ENCODE peak calls at places on chromosome 7, in seven cellular contexts. H is heart right ventricle, F is heart left ventricle, O is nephron progenitor cell, V is cardiac muscle cell, K is upper lobe of right lung, L is breast epithelium. P is an unnamed sample.

GRCh38 chr7:17123020-17123419 is 175.4 kb upstream of the AHR start:
- DNase-seq in H (no peak), V (no peak), F (no peak), L (no peak), K (no peak), O (no peak), P (no peak)

GRCh38 chr7:108358553-108358952 is 97.7 kb downstream of the NRCAM start:
- DNase-seq in O (peak), F (no peak), H (no peak), V (no peak), K (no peak), L (no peak), P (peak)

GRCh38 chr7:99340659-99341058 is 15.0 kb downstream of the ARPC1A start:
- DNase-seq in O (no peak), H (no peak), F (no peak), V (no peak), L (no peak), K (no peak), P (no peak)

GRCh38 chr7:115357213-115357999 is 435.5 kb downstream of the MDFIC start:
- DNase-seq in L (no peak), F (no peak), V (peak), H (no peak), K (no peak), O (no peak), P (no peak)

GRCh38 chr7:139004321-139005075 is 23.3 kb upstream of the KIAA1549 start:
- DNase-seq in F (no peak), O (no peak), H (no peak), L (no peak), V (no peak), K (no peak), P (peak)

GRCh38 chr7:142012825-142013506 is 17.3 kb downstream of the MGAM start:
- DNase-seq in H (no peak), O (no peak), V (no peak), F (no peak), K (no peak), L (no peak), P (no peak)

GRCh38 chr7:2717293-2717904 is 29.4 kb downstream of the AMZ1 start:
- DNase-seq in O (peak), L (no peak), F (no peak), V (peak), H (no peak), K (peak), P (peak)

GRCh38 chr7:115825736-115826135 is 204.8 kb downstream of the TFEC start:
- DNase-seq in H (no peak), F (no peak), V (no peak), K (no peak), L (no peak), O (no peak), P (no peak)

GRCh38 chr7:26691886-26692285 is 172.5 kb downstream of the SKAP2 start:
- DNase-seq in K (no peak), H (no peak), F (no peak), O (no peak), V (no peak), L (no peak), P (no peak)

GRCh38 chr7:51240868-51241267 is 75.7 kb downstream of the COBL start:
- DNase-seq in V (no peak), F (no peak), H (no peak), L (no peak), K (no peak), O (no peak), P (no peak)

GRCh38 chr7:122380993-122381392 is 76.4 kb upstream of the FEZF1 start:
- DNase-seq in O (peak), H (no peak), F (no peak), L (no peak), K (no peak), V (no peak), P (no peak)

GRCh38 chr7:120168066-120168465 is 104.9 kb upstream of the KCND2 start:
- DNase-seq in F (no peak), O (no peak), H (no peak), L (no peak), V (no peak), K (no peak), P (no peak)

GRCh38 chr7:103592187-103592586 is 146.2 kb upstream of the SLC26A5 start:
- DNase-seq in H (no peak), F (no peak), V (no peak), K (no peak), O (no peak), L (no peak), P (no peak)

GRCh38 chr7:100044719-100045118 is 4.9 kb upstream of the ZSCAN21 start:
- DNase-seq in L (no peak), K (no peak), F (no peak), H (no peak), O (no peak), V (no peak), P (peak)

GRCh38 chr7:116408166-116408565 is 91.4 kb upstream of the CAV2 start:
- DNase-seq in O (no peak), H (no peak), V (no peak), F (no peak), L (no peak), K (no peak), P (no peak)

GRCh38 chr7:128874140-128875031 is 11.7 kb downstream of the ATP6V1F start:
- DNase-seq in K (no peak), F (peak), O (no peak), L (no peak), V (no peak), H (no peak), P (no peak)

GRCh38 chr7:77247206-77247850 is 47.7 kb upstream of the FGL2 start:
- DNase-seq in O (peak), V (peak), F (peak), L (peak), K (peak), H (peak), P (peak)
- TF ChIP-seq CTCF in O (peak), V (peak), F (peak), L (peak), K (peak), H (peak), P (peak)

DNA sequence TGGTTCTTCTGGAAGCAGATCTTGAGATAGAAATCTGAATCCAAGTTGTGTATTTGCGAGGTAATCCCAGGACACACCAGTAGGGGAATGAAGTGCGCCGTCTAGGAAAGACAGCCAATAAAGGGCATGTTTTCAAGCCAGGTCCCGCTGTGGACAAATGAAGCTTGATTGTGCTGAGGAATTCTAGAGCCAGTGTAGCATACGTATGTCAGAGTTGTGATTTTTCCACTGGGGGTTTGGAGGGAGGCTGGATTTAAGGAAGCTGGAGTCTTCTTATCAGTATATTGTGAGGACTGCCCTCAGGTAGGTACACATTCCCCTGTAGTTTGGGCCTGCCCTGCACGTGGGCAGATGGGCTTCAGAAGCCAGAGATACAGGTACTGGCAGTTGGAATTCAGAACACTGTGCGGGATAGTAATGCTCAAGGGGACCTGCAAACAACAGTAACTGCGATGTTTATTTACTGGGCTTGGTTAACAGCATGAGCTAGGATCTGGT is 50.9 kb downstream of the GALNT11 start:
- DNase-seq in K (no peak), L (no peak), F (no peak), H (no peak), V (peak), O (peak), P (peak)
- TF ChIP-seq CTCF in K (peak), L (peak), F (peak), H (peak), V (peak), O (peak), P (peak)

GRCh38 chr7:32206987-32207386 is 136.8 kb upstream of the PDE1C start:
- DNase-seq in O (peak), L (no peak), F (peak), K (no peak), V (peak), H (no peak), P (no peak)
- TF ChIP-seq CTCF in O (peak), L (no peak), F (peak), K (no peak), V (peak), H (peak), P (peak)

DNA sequence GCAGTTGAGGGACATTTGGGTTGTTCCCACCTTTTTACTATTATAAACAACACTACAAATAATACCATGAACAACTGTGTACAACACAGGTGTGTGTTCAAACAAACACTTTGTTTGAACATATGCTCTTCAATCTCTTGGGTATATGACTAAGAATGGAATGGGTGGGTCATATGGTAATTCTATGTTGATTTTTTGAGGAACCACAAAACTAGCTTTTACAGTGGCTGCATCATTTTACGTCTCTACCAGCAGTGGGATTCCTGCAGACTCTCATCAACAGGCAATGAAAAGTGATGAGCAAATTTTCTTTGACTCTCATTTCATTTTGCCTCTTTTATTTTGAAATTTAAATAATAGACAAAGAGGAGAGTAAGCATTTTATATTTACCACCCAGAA is 117.0 kb upstream of the KLF14 start:
- DNase-seq in K (no peak), O (no peak), V (no peak), F (no peak), H (no peak), L (no peak), P (no peak)
- TF ChIP-seq CTCF in K (no peak), O (no peak), V (no peak), F (no peak), H (no peak), L (no peak), P (no peak)

GRCh38 chr7:157404845-157405481 is 68.2 kb downstream of the DNAJB6 start:
- DNase-seq in V (no peak), F (peak), H (no peak), L (peak), O (no peak), K (peak), P (no peak)

GRCh38 chr7:157407512-157408257 is 70.9 kb downstream of the DNAJB6 start:
- DNase-seq in V (no peak), O (no peak), F (peak), K (peak), H (no peak), L (no peak), P (no peak)

GRCh38 chr7:157406971-157407370 is 70.2 kb downstream of the DNAJB6 start:
- DNase-seq in V (no peak), F (peak), K (peak), O (no peak), H (no peak), L (no peak), P (no peak)

GRCh38 chr7:157405501-157405900 is 68.7 kb downstream of the DNAJB6 start:
- DNase-seq in K (no peak), F (peak), V (no peak), H (no peak), L (no peak), O (no peak), P (no peak)

DNA sequence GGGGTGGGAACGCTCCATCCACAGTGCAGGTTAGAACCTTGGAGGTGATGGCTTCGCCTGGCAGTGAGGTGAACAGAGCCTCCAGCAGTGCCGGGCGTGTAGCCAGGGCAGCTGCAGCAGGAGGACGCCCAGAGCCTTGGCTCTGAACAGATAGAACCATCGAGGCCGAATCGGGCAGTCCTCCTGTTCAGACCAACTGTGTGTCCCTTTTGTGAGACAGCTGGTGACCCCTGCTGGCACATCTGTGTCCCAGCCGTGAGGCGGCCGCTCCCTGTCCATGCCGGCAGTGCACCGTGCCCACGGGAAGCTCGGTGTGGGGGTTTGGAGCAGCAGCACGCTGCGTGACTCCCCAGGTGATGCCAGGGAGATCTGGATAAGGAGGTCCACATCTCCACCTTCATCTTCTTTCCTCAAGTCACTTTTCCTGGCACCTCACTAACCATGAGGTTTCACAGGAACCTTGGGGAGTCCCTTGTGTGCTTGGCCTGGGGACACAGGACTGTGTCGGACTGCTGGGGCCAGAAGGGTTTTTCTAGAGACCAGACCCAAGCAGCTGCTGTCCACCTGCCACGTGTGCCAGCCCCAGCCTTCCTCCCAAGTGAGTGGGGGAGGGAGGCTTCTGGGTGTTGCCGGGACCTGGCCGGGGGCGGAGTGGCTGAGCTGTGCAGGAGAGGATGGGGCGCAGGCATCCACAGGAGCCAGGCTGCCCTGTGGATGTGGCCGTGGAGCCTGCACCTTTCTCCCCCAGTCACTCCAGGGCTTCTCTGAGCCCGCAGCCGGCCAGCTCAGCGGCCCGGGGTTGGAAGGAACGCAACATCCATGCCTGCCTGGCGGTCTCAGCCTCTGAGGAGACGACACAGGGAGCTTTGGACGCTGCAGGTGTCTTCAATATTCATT is 69.4 kb downstream of the DNAJB6 start:
- DNase-seq in H (peak), O (no peak), L (no peak), V (no peak), F (peak), K (peak), P (no peak)
- TF ChIP-seq CTCF in H (peak), O (no peak), L (no peak), V (no peak), F (peak), K (no peak), P (no peak)

GRCh38 chr7:4641091-4641666 is 40.9 kb upstream of the FOXK1 start:
- DNase-seq in K (no peak), V (no peak), O (no peak), H (no peak), L (no peak), F (no peak), P (no peak)
- TF ChIP-seq CTCF in K (no peak), V (peak), O (no peak), H (no peak), L (peak), F (no peak), P (no peak)

GRCh38 chr7:135501402-135501801 is 8.5 kb downstream of the CNOT4 start:
- DNase-seq in H (no peak), K (no peak), L (no peak), F (no peak), V (no peak), O (no peak), P (no peak)
- TF ChIP-seq CTCF in H (no peak), K (no peak), L (no peak), F (no peak), V (no peak), O (no peak), P (no peak)

DNA sequence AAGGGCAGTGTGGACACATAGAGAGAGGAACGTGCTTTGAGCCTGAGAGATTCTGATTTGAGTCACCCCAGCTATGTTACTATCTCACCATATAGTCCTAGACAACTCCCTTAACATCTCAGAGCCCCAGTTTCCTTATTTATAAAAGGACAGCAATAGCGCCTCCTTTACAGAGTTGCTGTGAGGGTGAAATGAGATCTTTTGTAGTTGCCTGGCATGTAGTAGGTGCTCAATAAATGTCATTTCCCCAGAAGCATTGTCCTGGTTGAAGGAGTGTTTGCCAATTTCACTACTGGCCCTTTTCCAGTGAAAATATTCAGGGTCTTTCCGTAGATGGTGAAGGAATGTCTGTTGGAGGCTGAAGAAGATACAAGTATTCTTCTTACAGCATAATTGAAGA is 51.3 kb upstream of the FAM180A start:
- DNase-seq in K (no peak), O (no peak), L (no peak), V (no peak), H (no peak), F (no peak), P (no peak)
- TF ChIP-seq CTCF in K (no peak), O (no peak), L (no peak), V (no peak), H (no peak), F (no peak), P (no peak)

GRCh38 chr7:43314379-43315158 is 202.1 kb downstream of the HECW1 start:
- DNase-seq in K (no peak), H (no peak), O (no peak), V (no peak), F (no peak), L (no peak), P (no peak)
- TF ChIP-seq CTCF in K (no peak), H (no peak), O (no peak), V (no peak), F (no peak), L (no peak), P (no peak)